ENCODE peak calls at places on chromosomes 5 and 9, in seven cellular contexts. B is HCT116; X is NCI-H1105 treated with DMSO at 0.1 percent for 48 hours; T is NCI-H774; R is activated CD4-positive, alpha-beta T cell treated with anti-CD3 and anti-CD28 coated beads for 48 hours; O is stimulated activated CD4-positive, alpha-beta T cell treated with anti-CD3 and anti-CD28 coated beads, TNF-alpha, amount 100 ng/mL, for 4 hours; U is endothelial cell. L is an unnamed sample.

GRCh38 chr5:153572393-153572930 is 82.0 kb downstream of the GRIA1 start:
- DNase-seq in B (no peak), X (no peak), T (no peak), R (no peak), O (no peak), U (no peak), L (no peak)

GRCh38 chr9:89523948-89524347 is 26.0 kb upstream of the SEMA4D start:
- DNase-seq in B (no peak), X (no peak), T (no peak), R (peak), O (peak), U (no peak), L (no peak)

GRCh38 chr5:10583663-10584572 is 20.0 kb downstream of the ANKRD33B start:
- DNase-seq in B (no peak), X (peak), T (peak), R (no peak), O (no peak), U (no peak), L (peak)

GRCh38 chr5:62489471-62489870 is 76.9 kb downstream of the IPO11 start:
- DNase-seq in B (no peak), X (no peak), T (no peak), R (no peak), O (no peak), U (no peak), L (no peak)

GRCh38 chr5:149680810-149681221 is 49.3 kb upstream of the PPARGC1B start:
- DNase-seq in B (no peak), X (no peak), T (no peak), R (no peak), O (no peak), U (no peak), L (no peak)

GRCh38 chr9:3912817-3913216 is 387.0 kb upstream of the RFX3 start:
- DNase-seq in B (no peak), X (no peak), T (no peak), R (no peak), O (no peak), U (no peak), L (no peak)

GRCh38 chr9:77087506-77087905 is 68.1 kb downstream of the FOXB2 start:
- DNase-seq in B (no peak), X (no peak), T (no peak), R (no peak), O (no peak), U (no peak), L (no peak)

GRCh38 chr5:74798977-74799911 is 32.2 kb downstream of the NSA2 start:
- DNase-seq in B (no peak), X (no peak), T (no peak), R (no peak), O (no peak), U (no peak), L (no peak)

GRCh38 chr9:99000480-99001395 is 57.0 kb downstream of the COL15A1 start:
- DNase-seq in B (peak), X (peak), T (peak), R (peak), O (peak), U (peak), L (peak)

GRCh38 chr5:179124329-179124852 is 64.2 kb downstream of the ZNF354C start:
- DNase-seq in B (no peak), X (no peak), T (no peak), R (no peak), O (no peak), U (no peak), L (no peak)

GRCh38 chr5:104793452-104794120 is 1231.0 kb upstream of the NUDT12 start:
- DNase-seq in B (no peak), X (no peak), T (no peak), R (no peak), O (no peak), U (no peak), L (no peak)

GRCh38 chr5:169416583-169417196 is 115.8 kb upstream of the SLIT3 start:
- DNase-seq in B (no peak), X (no peak), T (no peak), R (no peak), O (no peak), U (no peak), L (no peak)

GRCh38 chr9:94865599-94866456 is 139.3 kb downstream of the AOPEP start:
- DNase-seq in B (no peak), X (no peak), T (no peak), R (no peak), O (no peak), U (no peak), L (no peak)

GRCh38 chr5:80864706-80865435 is 95.3 kb upstream of the RASGRF2 start:
- DNase-seq in B (no peak), X (no peak), T (no peak), R (peak), O (no peak), U (no peak), L (no peak)